ENCODE peak calls at places on chromosomes 16 and 17, in seven cellular contexts. A is activated naive CD8-positive, alpha-beta T cell treated with anti-CD3 and anti-CD28 coated beads, Interleukin-2, amount 10 ng/mL, durations not matched to agents 7 days and 5 days; S is left cardiac atrium; R is ACHN; D is progenitor cell of endocrine pancreas; B is lower leg skin; H is esophagus squamous epithelium. Q is an unnamed sample.

GRCh38 chr16:84504420-84505248 is at the start of gene MEAK7:
- DNase-seq in A (peak; percentile 99), S (peak; percentile 99), R (peak; percentile 100), D (peak; percentile 98), B (peak; percentile 99), H (peak; percentile 89), Q (peak; percentile 99)

GRCh38 chr17:74833501-74834361 is 26.0 kb downstream of the GRIN2C start:
- DNase-seq in A (no peak), S (no peak), R (peak; percentile 72), D (no peak), B (peak; percentile 42), H (no peak), Q (peak; percentile 67)

GRCh38 chr16:3503513-3503912 is 2.7 kb downstream of the CLUAP1 start:
- DNase-seq in A (peak; percentile 64), S (no peak), R (no peak), D (no peak), B (no peak), H (no peak), Q (no peak)

GRCh38 chr16:85258616-85259015 is 146.3 kb upstream of the CIBAR2 start:
- DNase-seq in A (no peak), S (no peak), R (no peak), D (no peak), B (no peak), H (no peak), Q (no peak)

GRCh38 chr17:46121165-46121764 is 72.0 kb downstream of the KANSL1 start:
- DNase-seq in A (no peak), S (no peak), R (no peak), D (no peak), B (no peak), H (no peak), Q (no peak)

GRCh38 chr16:89015271-89015859 is 38.4 kb upstream of the CBFA2T3 start:
- DNase-seq in A (no peak), S (peak; percentile 7), R (no peak), D (no peak), B (no peak), H (no peak), Q (peak; percentile 46)

GRCh38 chr16:27824006-27824405 is 239.5 kb downstream of the GSG1L start:
- DNase-seq in A (no peak), S (no peak), R (no peak), D (no peak), B (no peak), H (no peak), Q (peak; percentile 30)

GRCh38 chr16:89696598-89697128 is 4.8 kb downstream of the SPATA2L start:
- DNase-seq in A (peak; percentile 61), S (peak; percentile 22), R (no peak), D (no peak), B (no peak), H (no peak), Q (no peak)

GRCh38 chr17:4856937-4857314 is 23.8 kb downstream of the MINK1 start:
- DNase-seq in A (no peak), S (no peak), R (no peak), D (no peak), B (no peak), H (no peak), Q (no peak)